ENCODE peak calls at places on chromosomes 16 and 17, in seven cellular contexts. One of them, this sample, is unnamed. For H3K4me1, the result is how much of the 10 kb centered on the place peaks cover.

GRCh38 chr17:17079761-17080160 is 37.5 kb downstream of the MPRIP start:
- DNase-seq in upper lobe of right lung: peak
- DNase-seq in Peyer's patch: no peak
- DNase-seq in SK-N-SH: no peak
- DNase-seq in CD8-positive, alpha-beta T cell: no peak
- DNase-seq in body of pancreas: peak
- DNase-seq in psoas muscle: peak
- DNase-seq in this sample: no peak

GRCh38 chr16:88466175-88466862 is 13.2 kb downstream of the ZFPM1 start:
- DNase-seq in SK-N-SH: no peak
- DNase-seq in body of pancreas: no peak
- DNase-seq in Peyer's patch: peak
- DNase-seq in psoas muscle: no peak
- DNase-seq in CD8-positive, alpha-beta T cell: peak
- DNase-seq in upper lobe of right lung: no peak
- DNase-seq in this sample: no peak

GRCh38 chr16:85423186-85423550 is 190.0 kb upstream of the GSE1 start:
- DNase-seq in CD8-positive, alpha-beta T cell: peak
- DNase-seq in body of pancreas: no peak
- DNase-seq in psoas muscle: peak
- DNase-seq in Peyer's patch: no peak
- DNase-seq in upper lobe of right lung: no peak
- DNase-seq in SK-N-SH: no peak
- DNase-seq in this sample: no peak

GRCh38 chr17:62905233-62905632 is 60.8 kb upstream of the TANC2 start:
- DNase-seq in SK-N-SH: no peak
- DNase-seq in CD8-positive, alpha-beta T cell: no peak
- DNase-seq in Peyer's patch: no peak
- DNase-seq in body of pancreas: no peak
- DNase-seq in psoas muscle: no peak
- DNase-seq in upper lobe of right lung: no peak
- DNase-seq in this sample: no peak

GRCh38 chr17:78572277-78573205 is 4.7 kb downstream of the DNAH17 start:
- DNase-seq in body of pancreas: no peak
- DNase-seq in CD8-positive, alpha-beta T cell: no peak
- DNase-seq in SK-N-SH: peak
- DNase-seq in psoas muscle: no peak
- DNase-seq in upper lobe of right lung: no peak
- DNase-seq in Peyer's patch: peak
- DNase-seq in this sample: no peak

GRCh38 chr17:19555746-19556145 is 22.1 kb downstream of the SLC47A1 start:
- DNase-seq in SK-N-SH: no peak
- DNase-seq in Peyer's patch: no peak
- DNase-seq in upper lobe of right lung: no peak
- DNase-seq in body of pancreas: no peak
- DNase-seq in psoas muscle: no peak
- DNase-seq in CD8-positive, alpha-beta T cell: no peak
- DNase-seq in this sample: no peak

GRCh38 chr16:85389679-85390470 is 223.2 kb upstream of the GSE1 start:
- DNase-seq in body of pancreas: no peak
- DNase-seq in psoas muscle: no peak
- DNase-seq in CD8-positive, alpha-beta T cell: no peak
- DNase-seq in Peyer's patch: no peak
- DNase-seq in upper lobe of right lung: peak
- DNase-seq in SK-N-SH: no peak
- DNase-seq in this sample: peak

GRCh38 chr17:55346658-55347057 is 75.0 kb downstream of the MMD start:
- DNase-seq in SK-N-SH: no peak
- DNase-seq in upper lobe of right lung: no peak
- DNase-seq in body of pancreas: no peak
- DNase-seq in CD8-positive, alpha-beta T cell: no peak
- DNase-seq in psoas muscle: no peak
- DNase-seq in Peyer's patch: no peak
- DNase-seq in this sample: no peak

GRCh38 chr17:18093616-18094408 is 6.1 kb downstream of the DRG2 start:
- DNase-seq in upper lobe of right lung: no peak
- DNase-seq in psoas muscle: peak
- DNase-seq in Peyer's patch: no peak
- DNase-seq in SK-N-SH: no peak
- DNase-seq in CD8-positive, alpha-beta T cell: no peak
- DNase-seq in body of pancreas: peak
- DNase-seq in this sample: peak

GRCh38 chr16:72903176-72903575 is 144.8 kb downstream of the ZFHX3 start:
- DNase-seq in SK-N-SH: no peak
- DNase-seq in CD8-positive, alpha-beta T cell: no peak
- DNase-seq in psoas muscle: no peak
- DNase-seq in upper lobe of right lung: no peak
- DNase-seq in body of pancreas: no peak
- DNase-seq in Peyer's patch: no peak
- DNase-seq in this sample: no peak

GRCh38 chr17:81178136-81179091 is 12.4 kb upstream of the AATK start:
- DNase-seq in Peyer's patch: no peak
- DNase-seq in psoas muscle: no peak
- DNase-seq in body of pancreas: no peak
- DNase-seq in SK-N-SH: no peak
- DNase-seq in upper lobe of right lung: no peak
- DNase-seq in CD8-positive, alpha-beta T cell: no peak
- DNase-seq in this sample: no peak

GRCh38 chr16:31529398-31530312 is 2.0 kb downstream of the AHSP start:
- DNase-seq in upper lobe of right lung: peak
- DNase-seq in CD8-positive, alpha-beta T cell: no peak
- DNase-seq in body of pancreas: peak
- DNase-seq in SK-N-SH: no peak
- DNase-seq in psoas muscle: no peak
- DNase-seq in Peyer's patch: no peak
- DNase-seq in this sample: no peak

GRCh38 chr17:6546069-6546718 is 10.2 kb downstream of the PITPNM3 start:
- DNase-seq in Peyer's patch: no peak
- DNase-seq in body of pancreas: no peak
- DNase-seq in psoas muscle: no peak
- DNase-seq in SK-N-SH: no peak
- DNase-seq in upper lobe of right lung: no peak
- DNase-seq in CD8-positive, alpha-beta T cell: no peak
- DNase-seq in this sample: no peak

GRCh38 chr16:58000706-58001676 is at the start of gene USB1:
- DNase-seq in CD8-positive, alpha-beta T cell: peak
- DNase-seq in body of pancreas: peak
- DNase-seq in upper lobe of right lung: peak
- DNase-seq in Peyer's patch: peak
- DNase-seq in SK-N-SH: peak
- DNase-seq in psoas muscle: peak
- DNase-seq in this sample: peak

GRCh38 chr16:89335803-89336485 is 118.4 kb downstream of the ZNF778 start:
- DNase-seq in body of pancreas: peak
- DNase-seq in upper lobe of right lung: peak
- DNase-seq in psoas muscle: no peak
- DNase-seq in Peyer's patch: no peak
- DNase-seq in SK-N-SH: no peak
- DNase-seq in CD8-positive, alpha-beta T cell: no peak
- DNase-seq in this sample: peak

GRCh38 chr16:82855471-82855870 is 228.7 kb downstream of the CDH13 start:
- DNase-seq in upper lobe of right lung: no peak
- DNase-seq in body of pancreas: no peak
- DNase-seq in psoas muscle: no peak
- DNase-seq in SK-N-SH: no peak
- DNase-seq in Peyer's patch: no peak
- DNase-seq in CD8-positive, alpha-beta T cell: no peak
- DNase-seq in this sample: no peak

GRCh38 chr17:44220211-44221071 is 966 bp upstream of the UBTF start:
- DNase-seq in CD8-positive, alpha-beta T cell: peak
- DNase-seq in SK-N-SH: peak
- DNase-seq in upper lobe of right lung: peak
- DNase-seq in Peyer's patch: peak
- DNase-seq in psoas muscle: peak
- DNase-seq in body of pancreas: peak
- DNase-seq in this sample: peak

GRCh38 chr17:51528116-51528515 is 267.8 kb downstream of the UTP18 start:
- DNase-seq in psoas muscle: no peak
- DNase-seq in upper lobe of right lung: no peak
- DNase-seq in Peyer's patch: no peak
- DNase-seq in CD8-positive, alpha-beta T cell: no peak
- DNase-seq in SK-N-SH: no peak
- DNase-seq in body of pancreas: no peak
- DNase-seq in this sample: no peak

GRCh38 chr17:51527230-51527982 is 267.1 kb downstream of the UTP18 start:
- DNase-seq in psoas muscle: no peak
- DNase-seq in SK-N-SH: no peak
- DNase-seq in Peyer's patch: no peak
- DNase-seq in body of pancreas: no peak
- DNase-seq in CD8-positive, alpha-beta T cell: no peak
- DNase-seq in upper lobe of right lung: no peak
- DNase-seq in this sample: no peak

DNA sequence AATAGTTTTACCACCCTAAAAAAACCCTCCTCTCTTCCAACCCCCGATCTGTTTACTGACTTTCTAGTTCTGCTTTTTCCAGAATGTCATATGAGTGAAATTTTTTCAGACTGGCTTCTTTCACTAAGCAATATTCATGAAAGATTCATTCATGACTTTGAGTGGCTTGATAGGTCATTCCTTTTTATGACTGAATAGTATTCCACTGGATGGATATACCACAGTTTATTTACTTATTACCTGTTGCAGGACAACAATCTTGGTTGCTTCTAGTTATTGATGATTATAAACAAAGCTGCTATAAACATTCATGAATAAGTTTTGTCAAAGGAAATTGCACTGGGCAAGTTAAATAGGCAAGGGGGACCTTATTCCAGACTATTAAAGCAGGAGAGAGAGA is 264.2 kb downstream of the UTP18 start:
- DNase-seq in upper lobe of right lung: no peak
- DNase-seq in Peyer's patch: no peak
- DNase-seq in CD8-positive, alpha-beta T cell: no peak
- DNase-seq in SK-N-SH: no peak
- DNase-seq in body of pancreas: no peak
- DNase-seq in psoas muscle: no peak
- DNase-seq in this sample: no peak
- H3K4me1 ChIP-seq in upper lobe of right lung: under half
- H3K4me1 ChIP-seq in Peyer's patch: under half
- H3K4me1 ChIP-seq in CD8-positive, alpha-beta T cell: under half
- H3K4me1 ChIP-seq in SK-N-SH: under half
- H3K4me1 ChIP-seq in body of pancreas: under half
- H3K4me1 ChIP-seq in psoas muscle: under half
- H3K4me1 ChIP-seq in this sample: under half

GRCh38 chr17:40074871-40075215 is 12.1 kb downstream of the THRA start:
- DNase-seq in upper lobe of right lung: no peak
- DNase-seq in psoas muscle: no peak
- DNase-seq in Peyer's patch: no peak
- DNase-seq in CD8-positive, alpha-beta T cell: no peak
- DNase-seq in body of pancreas: no peak
- DNase-seq in SK-N-SH: no peak
- DNase-seq in this sample: no peak
- H3K4me1 ChIP-seq in upper lobe of right lung: half or more
- H3K4me1 ChIP-seq in psoas muscle: half or more
- H3K4me1 ChIP-seq in Peyer's patch: under half
- H3K4me1 ChIP-seq in CD8-positive, alpha-beta T cell: half or more
- H3K4me1 ChIP-seq in body of pancreas: half or more
- H3K4me1 ChIP-seq in SK-N-SH: half or more
- H3K4me1 ChIP-seq in this sample: half or more

DNA sequence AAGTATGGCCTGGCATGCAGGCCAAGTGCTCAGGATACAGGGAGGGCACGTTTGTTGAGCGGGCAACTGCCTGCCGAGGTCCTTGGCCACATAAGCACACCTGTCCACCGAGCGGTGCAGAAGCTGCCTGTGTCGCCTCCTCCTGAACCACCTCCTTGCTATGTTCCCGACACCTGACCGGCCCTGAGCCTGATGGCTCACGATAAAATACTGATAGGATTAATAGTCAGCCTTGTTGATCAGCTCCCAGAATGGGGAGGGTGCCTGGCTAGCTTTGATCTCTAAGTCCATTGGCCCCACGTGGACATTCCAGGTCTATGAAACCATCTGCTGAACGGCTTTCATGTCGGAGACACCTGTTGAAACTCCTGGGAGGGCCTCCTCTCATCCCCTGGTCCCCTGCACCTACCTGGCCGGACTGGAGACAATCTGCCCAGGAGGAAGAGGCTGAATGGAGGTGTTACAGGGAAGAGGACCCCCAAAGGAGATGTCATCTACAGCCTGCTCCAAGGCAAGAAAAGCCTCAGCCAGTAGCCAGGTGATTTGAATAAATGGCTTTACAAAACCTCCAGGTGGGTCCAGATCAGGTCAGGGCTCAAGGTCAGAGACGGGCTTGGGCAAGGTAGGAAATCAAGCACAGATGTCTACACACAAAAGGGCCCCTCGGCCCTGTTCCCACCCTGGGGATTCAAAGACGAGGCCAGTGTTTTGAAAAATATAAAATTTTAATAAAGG is 33.4 kb downstream of the AXIN2 start:
- DNase-seq in Peyer's patch: no peak
- DNase-seq in body of pancreas: no peak
- DNase-seq in CD8-positive, alpha-beta T cell: no peak
- DNase-seq in psoas muscle: no peak
- DNase-seq in upper lobe of right lung: no peak
- DNase-seq in SK-N-SH: no peak
- DNase-seq in this sample: no peak
- H3K4me1 ChIP-seq in Peyer's patch: under half
- H3K4me1 ChIP-seq in body of pancreas: under half
- H3K4me1 ChIP-seq in CD8-positive, alpha-beta T cell: under half
- H3K4me1 ChIP-seq in psoas muscle: under half
- H3K4me1 ChIP-seq in upper lobe of right lung: under half
- H3K4me1 ChIP-seq in SK-N-SH: under half
- H3K4me1 ChIP-seq in this sample: under half

GRCh38 chr17:45226620-45227019 is 4.9 kb downstream of the FMNL1 start:
- DNase-seq in CD8-positive, alpha-beta T cell: no peak
- DNase-seq in SK-N-SH: no peak
- DNase-seq in psoas muscle: no peak
- DNase-seq in body of pancreas: no peak
- DNase-seq in upper lobe of right lung: no peak
- DNase-seq in Peyer's patch: no peak
- DNase-seq in this sample: no peak

GRCh38 chr17:45228121-45228941 is 6.6 kb downstream of the FMNL1 start:
- DNase-seq in psoas muscle: no peak
- DNase-seq in SK-N-SH: no peak
- DNase-seq in upper lobe of right lung: no peak
- DNase-seq in Peyer's patch: no peak
- DNase-seq in CD8-positive, alpha-beta T cell: peak
- DNase-seq in body of pancreas: peak
- DNase-seq in this sample: peak

GRCh38 chr17:45227631-45228120 is 6.0 kb downstream of the FMNL1 start:
- DNase-seq in CD8-positive, alpha-beta T cell: peak
- DNase-seq in upper lobe of right lung: no peak
- DNase-seq in Peyer's patch: no peak
- DNase-seq in body of pancreas: no peak
- DNase-seq in psoas muscle: no peak
- DNase-seq in SK-N-SH: no peak
- DNase-seq in this sample: peak

GRCh38 chr17:45225964-45226530 is 4.4 kb downstream of the FMNL1 start:
- DNase-seq in Peyer's patch: peak
- DNase-seq in CD8-positive, alpha-beta T cell: peak
- DNase-seq in upper lobe of right lung: peak
- DNase-seq in SK-N-SH: no peak
- DNase-seq in body of pancreas: peak
- DNase-seq in psoas muscle: peak
- DNase-seq in this sample: peak

DNA sequence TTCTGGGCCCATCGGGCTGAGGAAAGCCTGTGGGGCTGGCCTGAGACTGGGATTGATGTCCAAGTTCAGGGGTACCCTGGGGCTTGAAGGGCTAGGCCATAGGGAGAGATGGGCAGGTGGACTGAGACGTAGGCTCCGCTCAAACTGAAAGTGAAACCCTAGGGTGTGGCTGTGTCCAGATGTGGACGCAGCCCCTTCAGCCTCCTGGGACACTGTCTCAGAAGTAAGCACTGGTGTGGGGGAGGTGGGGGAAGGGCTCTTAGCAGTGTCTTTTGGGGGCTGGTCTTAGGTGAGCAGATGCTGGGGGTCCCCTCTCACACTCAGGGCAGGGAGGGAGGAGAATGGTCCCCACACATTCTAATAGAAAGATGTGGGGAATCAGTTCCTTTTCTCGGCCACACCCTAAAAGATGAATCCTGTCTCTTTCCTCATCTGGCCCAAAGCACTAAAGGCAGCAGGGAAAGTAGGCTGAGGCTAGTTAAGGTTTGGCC is 5.5 kb downstream of the FMNL1 start:
- DNase-seq in upper lobe of right lung: no peak
- DNase-seq in SK-N-SH: no peak
- DNase-seq in body of pancreas: no peak
- DNase-seq in psoas muscle: no peak
- DNase-seq in CD8-positive, alpha-beta T cell: peak
- DNase-seq in Peyer's patch: peak
- DNase-seq in this sample: no peak
- H3K4me1 ChIP-seq in upper lobe of right lung: under half
- H3K4me1 ChIP-seq in SK-N-SH: under half
- H3K4me1 ChIP-seq in body of pancreas: under half
- H3K4me1 ChIP-seq in psoas muscle: under half
- H3K4me1 ChIP-seq in CD8-positive, alpha-beta T cell: half or more
- H3K4me1 ChIP-seq in Peyer's patch: under half
- H3K4me1 ChIP-seq in this sample: half or more